ENCODE peak calls at places on chromosomes 1 and 21, in four cellular contexts. G, W, V and Q are unnamed samples.

GRCh38 chr1:178374016-178374415 is 122.7 kb downstream of the CLEC20A start:
- DNase-seq in V (no peak), G (no peak), W (no peak), Q (no peak)

GRCh38 chr1:155859881-155860841 is 794 bp downstream of the SYT11 start:
- DNase-seq in W (peak; percentile 89), V (peak; percentile 4), G (peak; percentile 89), Q (no peak)

GRCh38 chr1:26020390-26020789 is 1.2 kb upstream of the EXTL1 start:
- DNase-seq in G (no peak), W (no peak), V (no peak), Q (no peak)

GRCh38 chr21:46115441-46116188 is 17.7 kb downstream of the COL6A2 start:
- DNase-seq in G (no peak), W (no peak), V (no peak), Q (no peak)

GRCh38 chr1:208431721-208432120 is 187.5 kb upstream of the PLXNA2 start:
- DNase-seq in W (no peak), V (no peak), G (peak; percentile 11), Q (peak; percentile 3)

GRCh38 chr1:46643368-46643775 is 24.8 kb downstream of the ATPAF1 start:
- DNase-seq in W (no peak), G (peak; percentile 96), V (no peak), Q (peak; percentile 67)

GRCh38 chr1:117586747-117587478 is 18.9 kb upstream of the TENT5C start:
- DNase-seq in W (no peak), V (no peak), G (no peak), Q (no peak)

GRCh38 chr1:161131721-161132409 is 602 bp downstream of the DEDD start:
- DNase-seq in W (no peak), G (peak; percentile 39), V (no peak), Q (no peak)

GRCh38 chr1:71521655-71522264 is 440.9 kb upstream of the ZRANB2 start:
- DNase-seq in G (peak; percentile 71), V (no peak), W (no peak), Q (peak; percentile 30)

GRCh38 chr1:68049941-68050878 is at the start of gene DIRAS3:
- DNase-seq in G (peak; percentile 54), V (no peak), W (no peak), Q (no peak)

GRCh38 chr1:50332941-50333594 is 90.2 kb downstream of the DMRTA2 start:
- DNase-seq in G (peak; percentile 33), W (no peak), V (no peak), Q (peak; percentile 9)

GRCh38 chr1:17585266-17585987 is 45.9 kb downstream of the ARHGEF10L start:
- DNase-seq in W (no peak), V (no peak), G (no peak), Q (no peak)

GRCh38 chr1:116971965-116972675 is 29.4 kb upstream of the CD101 start:
- DNase-seq in W (no peak), V (no peak), G (no peak), Q (no peak)

GRCh38 chr1:51423098-51423821 is 92.9 kb upstream of the TTC39A start:
- DNase-seq in G (peak; percentile 35), V (no peak), W (no peak), Q (no peak)

GRCh38 chr1:166087734-166088571 is 78.8 kb downstream of the FAM78B start:
- DNase-seq in V (no peak), W (peak; percentile 67), G (no peak), Q (no peak)

GRCh38 chr21:34878501-34878900 is 170.6 kb downstream of the RUNX1 start:
- DNase-seq in W (peak; percentile 25), V (no peak), G (no peak), Q (no peak)

GRCh38 chr21:14382486-14382834 is 486 bp downstream of the HSPA13 start:
- DNase-seq in G (peak; percentile 43), V (no peak), W (no peak), Q (peak; percentile 2)

GRCh38 chr1:10909697-10910489 is 102.6 kb upstream of the TARDBP start:
- DNase-seq in V (no peak), G (no peak), W (no peak), Q (no peak)

GRCh38 chr1:101121515-101121914 is 95.9 kb upstream of the DPH5 start:
- DNase-seq in W (no peak), G (no peak), V (no peak), Q (no peak)

GRCh38 chr1:109151146-109151545 is 37.2 kb downstream of the ELAPOR1 start:
- DNase-seq in G (peak; percentile 65), W (no peak), V (no peak), Q (peak; percentile 12)

GRCh38 chr1:152725261-152725660 is 17.3 kb downstream of the LCE4A start:
- DNase-seq in W (no peak), G (peak; percentile 8), V (no peak), Q (no peak)

GRCh38 chr1:114386129-114387037 is 124.6 kb downstream of the TRIM33 start:
- DNase-seq in G (no peak), W (no peak), V (no peak), Q (no peak)

GRCh38 chr1:32063261-32063681 is 9.5 kb upstream of the TMEM39B start:
- DNase-seq in G (peak; percentile 80), V (no peak), W (no peak), Q (peak; percentile 52)

GRCh38 chr1:180925471-180926051 is 12.9 kb downstream of the KIAA1614 start:
- DNase-seq in V (no peak), W (no peak), G (no peak), Q (no peak)

GRCh38 chr1:42240964-42241755 is 76.6 kb upstream of the GUCA2A start:
- DNase-seq in V (no peak), W (no peak), G (no peak), Q (no peak)

GRCh38 chr1:93047585-93047984 is 31.5 kb upstream of the MTF2 start:
- DNase-seq in W (no peak), G (no peak), V (no peak), Q (no peak)

GRCh38 chr1:160204526-160205241 is 500 bp upstream of the PEA15 start:
- DNase-seq in G (no peak), W (no peak), V (no peak), Q (no peak)

GRCh38 chr1:45583666-45584350 is at the start of gene NASP:
- DNase-seq in G (peak; percentile 81), V (peak; percentile 66), W (peak; percentile 95), Q (peak; percentile 39)

GRCh38 chr21:29501451-29501850 is 202.7 kb downstream of the BACH1 start:
- DNase-seq in G (peak; percentile 95), V (no peak), W (no peak), Q (no peak)

GRCh38 chr1:5751833-5752714 is 240.2 kb downstream of the NPHP4 start:
- DNase-seq in W (no peak), V (no peak), G (no peak), Q (no peak)

GRCh38 chr1:25617626-25618432 is 1.2 kb downstream of the MAN1C1 start:
- DNase-seq in V (no peak), G (no peak), W (no peak), Q (no peak)

GRCh38 chr1:222095606-222096475 is 354.0 kb upstream of the DUSP10 start:
- DNase-seq in V (no peak), G (no peak), W (no peak), Q (no peak)

GRCh38 chr1:78101051-78101450 is 55.3 kb downstream of the GIPC2 start:
- DNase-seq in W (no peak), G (no peak), V (no peak), Q (no peak)

GRCh38 chr1:1081311-1082238 is 7.5 kb upstream of the RNF223 start:
- DNase-seq in G (no peak), V (no peak), W (no peak), Q (no peak)

GRCh38 chr21:36949171-36950141 is 17.0 kb downstream of the HLCS start:
- DNase-seq in W (no peak), V (no peak), G (no peak), Q (no peak)
- H3K4me3 ChIP-seq in W (no peak overlapping the region), V (no peak overlapping the region), G (no peak overlapping the region), Q (no peak overlapping the region)

DNA sequence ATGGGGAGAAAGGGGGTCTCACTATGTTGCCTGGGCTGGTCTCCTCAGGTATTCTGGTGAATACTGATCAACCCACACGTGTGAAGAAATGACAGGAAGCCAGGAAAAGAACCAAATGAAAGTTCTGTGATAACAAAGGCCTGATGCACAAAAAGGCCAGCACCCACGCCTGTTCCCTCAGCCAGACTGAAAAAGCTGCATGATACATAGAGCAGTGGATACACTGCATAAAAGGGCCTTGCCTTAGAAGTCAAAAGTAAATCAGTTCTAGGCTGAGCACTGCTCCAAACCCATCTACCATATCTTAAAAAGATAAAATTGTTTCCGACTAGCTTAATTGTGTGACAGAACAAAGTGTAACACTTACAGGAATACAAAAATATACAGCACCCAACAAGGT is 36.9 kb upstream of the PSMG1 start:
- DNase-seq in W (no peak), V (no peak), G (no peak), Q (no peak)
- TF ChIP-seq CTCF in W (no peak), V (no peak), G (no peak), Q (no peak)

GRCh38 chr1:21237386-21238088 is 52.7 kb downstream of the ECE1 start:
- DNase-seq in G (no peak), W (no peak), V (no peak), Q (no peak)
- H3K4me3 ChIP-seq in G (no peak overlapping the region), W (no peak overlapping the region), V (no peak overlapping the region), Q (no peak overlapping the region)

GRCh38 chr1:147515046-147515869 is 26.0 kb upstream of the BCL9 start:
- DNase-seq in G (peak; percentile 45), V (no peak), W (no peak), Q (peak; percentile 50)
- TF ChIP-seq CTCF in G (no peak), V (peak; percentile 43), W (no peak), Q (peak; percentile 4)

DNA sequence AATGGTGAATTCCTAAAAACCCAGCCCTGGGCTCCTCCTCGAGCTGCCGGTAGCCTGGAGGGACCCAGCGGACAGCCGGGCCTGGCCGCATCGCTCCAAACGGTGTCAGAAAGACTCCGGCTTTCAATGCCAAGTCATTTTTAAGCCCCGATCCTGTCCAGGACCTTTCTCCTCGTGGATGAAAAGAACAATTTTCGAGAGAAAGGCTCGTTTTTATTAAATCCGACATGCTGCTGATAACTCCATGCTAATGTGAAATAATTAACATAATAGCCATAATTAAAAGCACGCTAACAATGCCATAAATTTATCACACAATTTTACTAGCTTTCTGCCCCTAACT is 4.6 kb upstream of the FOXD3 start:
- DNase-seq in W (no peak), G (peak; percentile 6), V (no peak), Q (no peak)
- H3K4me3 ChIP-seq in W (peak overlapping the region; percentile 40), G (no peak overlapping the region), V (peak overlapping the region; percentile 66), Q (no peak overlapping the region)